ENCODE peak calls at places on chromosome 19, in eight cellular contexts. A, J, V, D, H, M, G and N are unnamed samples.

GRCh38 chr19:34988119-34988518 is 12.0 kb upstream of the GRAMD1A start:
- DNase-seq in J (no peak), V (no peak), G (no peak), D (no peak), M (no peak), A (no peak), H (no peak), N (no peak)

GRCh38 chr19:40217027-40217810 is 965 bp downstream of the TTC9B start:
- DNase-seq in H (no peak), G (no peak), D (peak), A (peak), V (peak), M (no peak), J (peak), N (peak)

GRCh38 chr19:3683405-3683865 is 16.8 kb downstream of the PIP5K1C start:
- DNase-seq in M (no peak), V (peak), G (no peak), H (no peak), A (no peak), D (peak), J (peak), N (no peak)

GRCh38 chr19:10836478-10837325 is 690 bp upstream of the TMED1 start:
- DNase-seq in J (no peak), G (no peak), D (peak), A (peak), H (no peak), V (peak), M (no peak), N (no peak)

GRCh38 chr19:33841685-33842084 is 45.0 kb downstream of the KCTD15 start:
- DNase-seq in V (no peak), J (no peak), A (no peak), M (no peak), G (no peak), D (no peak), H (no peak), N (no peak)

GRCh38 chr19:46660008-46660517 is 919 bp downstream of the DACT3 start:
- DNase-seq in J (no peak), G (no peak), H (no peak), M (no peak), V (peak), D (peak), A (peak), N (peak)

GRCh38 chr19:31140717-31141116 is 208.5 kb downstream of the TSHZ3 start:
- DNase-seq in J (no peak), G (no peak), H (no peak), D (no peak), M (peak), V (no peak), A (peak), N (no peak)

GRCh38 chr19:31113250-31113685 is 236.0 kb downstream of the TSHZ3 start:
- DNase-seq in D (no peak), H (no peak), M (peak), G (no peak), V (no peak), J (no peak), A (peak), N (no peak)

GRCh38 chr19:36256064-36256463 is 41.2 kb downstream of the ZNF146 start:
- DNase-seq in M (no peak), D (no peak), H (no peak), V (no peak), J (no peak), A (no peak), G (no peak), N (no peak)

GRCh38 chr19:49347835-49348234 is 12.6 kb downstream of the CD37 start:
- DNase-seq in J (no peak), M (peak), G (peak), H (no peak), A (peak), V (peak), D (peak), N (peak)
- TF ChIP-seq USF2 in J (peak), M (peak), G (peak), H (peak), A (peak), V (peak), D (peak), N (peak)

DNA sequence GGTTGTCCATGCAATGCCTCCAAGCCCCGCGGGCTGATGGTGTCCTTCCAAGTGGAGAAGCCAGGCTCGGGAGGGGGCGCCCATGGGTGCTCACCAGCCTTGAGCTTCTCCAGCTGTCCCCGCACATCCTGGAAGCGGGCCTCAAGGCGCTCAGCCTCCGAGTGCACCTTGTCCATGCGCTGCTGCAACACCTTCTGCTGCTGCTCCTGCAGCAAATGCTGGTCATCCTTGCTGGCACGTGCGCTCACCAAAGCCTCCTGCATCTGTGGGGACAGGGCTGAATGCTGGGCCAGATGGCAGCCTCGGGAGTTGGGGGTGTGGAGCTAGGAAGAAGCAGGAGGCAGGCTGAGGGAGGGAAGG is 22.8 kb upstream of the EMP3 start:
- DNase-seq in G (no peak), M (no peak), J (no peak), H (no peak), V (no peak), A (no peak), D (no peak), N (no peak)
- TF ChIP-seq USF2 in G (no peak), M (no peak), J (no peak), H (no peak), V (no peak), A (no peak), D (no peak), N (no peak)

DNA sequence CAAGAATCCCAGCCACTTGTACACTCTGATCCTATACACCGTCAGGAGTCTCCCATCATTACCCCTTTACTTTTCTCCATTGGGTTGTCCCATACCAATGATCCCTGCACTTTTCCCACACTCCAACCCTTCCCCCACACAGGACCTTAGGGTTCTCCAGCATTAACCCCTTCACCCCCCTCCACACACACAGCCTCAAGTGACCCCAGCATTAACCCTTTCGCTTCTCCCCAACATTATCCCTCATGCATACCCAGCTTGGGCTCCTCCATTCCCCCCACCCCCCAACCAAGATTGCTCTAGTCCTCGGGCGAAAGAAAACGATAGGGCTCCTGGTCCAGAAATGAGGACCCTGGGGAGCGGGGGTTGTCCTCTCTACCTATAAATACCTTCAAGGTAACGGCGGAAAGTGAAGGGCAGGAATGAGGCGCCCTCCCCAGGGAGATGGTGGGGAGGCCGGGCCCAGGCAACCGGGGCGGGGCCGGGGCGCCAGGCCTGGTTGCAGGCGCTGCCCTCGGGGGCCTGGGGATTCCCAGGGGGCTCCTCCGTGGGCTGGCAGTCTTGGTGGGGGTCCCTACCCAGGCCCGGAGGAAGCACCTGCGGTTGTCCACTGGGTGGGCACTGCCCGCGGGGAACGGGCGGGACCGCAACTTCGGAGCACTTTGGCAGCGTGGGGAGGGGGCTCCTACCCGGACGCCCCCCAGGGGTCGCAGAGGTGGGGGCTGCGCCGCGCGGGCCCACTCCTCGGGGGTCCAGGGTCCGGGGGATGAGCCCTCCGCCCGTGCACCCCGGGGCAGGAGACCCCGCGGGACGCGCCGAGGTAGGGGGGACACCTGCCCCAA is 757 bp downstream of the WIZ start:
- DNase-seq in H (no peak), M (no peak), G (no peak), J (no peak), D (peak), A (peak), V (no peak), N (peak)
- TF ChIP-seq USF2 in H (no peak), M (no peak), G (no peak), J (no peak), D (no peak), A (no peak), V (no peak), N (no peak)

GRCh38 chr19:2167896-2168618 is 4.3 kb downstream of the DOT1L start:
- DNase-seq in V (no peak), H (peak), D (no peak), M (peak), J (no peak), A (peak), G (peak), N (no peak)
- TF ChIP-seq USF2 in V (no peak), H (no peak), D (no peak), M (no peak), J (no peak), A (no peak), G (no peak), N (no peak)

GRCh38 chr19:2381151-2381822 is 21.2 kb downstream of the TMPRSS9 start:
- DNase-seq in J (no peak), M (peak), G (no peak), V (no peak), A (no peak), D (no peak), H (no peak), N (no peak)

GRCh38 chr19:2382530-2383222 is 22.6 kb downstream of the TMPRSS9 start:
- DNase-seq in G (no peak), V (no peak), A (no peak), H (no peak), M (no peak), D (no peak), J (no peak), N (no peak)

GRCh38 chr19:2389594-2389993 is 29.5 kb downstream of the TMPRSS9 start:
- DNase-seq in A (no peak), H (no peak), J (no peak), M (no peak), G (no peak), V (no peak), D (no peak), N (no peak)

GRCh38 chr19:2387367-2388288 is 27.6 kb downstream of the TMPRSS9 start:
- DNase-seq in M (no peak), H (no peak), V (no peak), D (no peak), A (no peak), G (no peak), J (no peak), N (no peak)

GRCh38 chr19:2385053-2385721 is 25.1 kb downstream of the TMPRSS9 start:
- DNase-seq in M (peak), G (peak), J (peak), A (peak), H (no peak), V (peak), D (peak), N (peak)
- TF ChIP-seq USF2 in M (no peak), G (no peak), J (no peak), A (no peak), H (no peak), V (no peak), D (no peak), N (no peak)

GRCh38 chr19:44579663-44580365 is 33.5 kb upstream of the IGSF23 start:
- DNase-seq in M (no peak), A (no peak), H (no peak), V (no peak), G (no peak), J (no peak), D (no peak), N (no peak)

GRCh38 chr19:44574201-44574950 is 39.0 kb upstream of the IGSF23 start:
- DNase-seq in D (no peak), A (no peak), V (no peak), M (no peak), J (no peak), H (no peak), G (no peak), N (no peak)

GRCh38 chr19:44575116-44575700 is 38.2 kb upstream of the IGSF23 start:
- DNase-seq in H (no peak), M (no peak), V (no peak), J (no peak), G (no peak), D (no peak), A (peak), N (no peak)

GRCh38 chr19:44577566-44577874 is 35.8 kb upstream of the IGSF23 start:
- DNase-seq in H (no peak), D (no peak), M (no peak), G (no peak), V (no peak), A (no peak), J (no peak), N (no peak)

GRCh38 chr19:44576843-44577565 is 36.4 kb upstream of the IGSF23 start:
- DNase-seq in M (peak), A (peak), G (peak), J (no peak), D (peak), H (no peak), V (peak), N (peak)
- TF ChIP-seq USF2 in M (no peak), A (no peak), G (no peak), J (no peak), D (no peak), H (no peak), V (no peak), N (no peak)

GRCh38 chr19:17211547-17212446 is 3.4 kb upstream of the USE1 start:
- DNase-seq in D (no peak), V (no peak), A (no peak), J (no peak), M (no peak), H (no peak), G (no peak), N (no peak)

GRCh38 chr19:17206736-17207581 is 8.2 kb upstream of the USE1 start:
- DNase-seq in D (no peak), J (no peak), A (no peak), M (no peak), H (no peak), G (no peak), V (no peak), N (no peak)

GRCh38 chr19:17210296-17210695 is 4.9 kb upstream of the USE1 start:
- DNase-seq in G (no peak), V (no peak), A (no peak), M (peak), H (no peak), J (no peak), D (no peak), N (no peak)

GRCh38 chr19:17205237-17206140 is 9.7 kb upstream of the USE1 start:
- DNase-seq in G (peak), D (peak), J (peak), H (no peak), M (peak), V (peak), A (peak), N (peak)

GRCh38 chr19:17209126-17210036 is 5.8 kb upstream of the USE1 start:
- DNase-seq in A (peak), J (peak), G (no peak), M (peak), V (peak), H (no peak), D (peak), N (peak)
- TF ChIP-seq USF2 in A (no peak), J (no peak), G (no peak), M (no peak), V (no peak), H (no peak), D (no peak), N (no peak)

DNA sequence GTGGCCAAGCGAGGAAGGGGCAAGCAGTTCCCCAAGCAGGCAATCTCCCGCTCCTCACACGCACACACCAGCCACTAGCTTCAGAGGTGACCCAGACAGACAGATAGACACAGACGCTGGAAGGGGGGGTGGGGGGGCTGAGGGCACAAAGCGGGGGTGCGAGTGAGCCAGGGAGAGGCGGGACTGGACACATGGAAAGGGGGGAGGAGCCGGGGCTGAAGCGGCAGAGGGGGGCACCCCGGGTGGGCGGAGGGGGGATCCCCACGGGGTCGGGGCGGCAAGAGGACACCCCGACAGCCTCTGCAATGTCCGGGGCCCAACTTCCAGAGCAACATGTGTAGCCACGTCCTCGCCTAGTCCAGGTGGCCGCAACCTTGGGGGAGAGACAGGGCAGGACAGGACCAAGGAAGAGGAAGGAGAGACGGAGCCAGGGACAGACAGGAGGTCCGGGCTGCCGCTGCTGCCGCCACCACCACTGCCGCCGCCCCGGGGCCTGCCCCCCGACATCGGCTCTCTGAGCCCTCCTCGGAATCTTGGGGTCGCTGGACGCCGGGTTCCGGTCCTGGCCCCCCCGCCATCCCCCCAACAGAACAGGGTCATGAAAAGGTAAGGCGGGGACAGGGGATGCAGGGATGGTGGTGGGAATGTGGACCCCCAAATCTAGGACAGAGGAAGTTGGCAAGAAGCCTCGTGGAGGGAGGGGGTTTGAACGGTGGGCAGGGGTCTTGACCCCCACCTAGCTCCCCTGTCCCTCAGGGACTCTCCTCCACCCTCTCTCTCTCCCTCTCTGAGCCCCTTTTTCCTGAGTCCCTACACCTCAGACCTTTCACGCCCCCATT is 1.1 kb downstream of the GRIN2D start:
- DNase-seq in J (no peak), G (no peak), A (peak), D (no peak), H (no peak), M (no peak), V (no peak), N (no peak)
- TF ChIP-seq USF2 in J (no peak), G (no peak), A (no peak), D (no peak), H (no peak), M (no peak), V (no peak), N (no peak)

GRCh38 chr19:32233885-32234284 is 111.5 kb upstream of the ZNF507 start:
- DNase-seq in V (no peak), H (no peak), G (no peak), M (no peak), A (no peak), J (no peak), D (no peak), N (no peak)
- TF ChIP-seq USF2 in V (no peak), H (no peak), G (no peak), M (no peak), A (no peak), J (no peak), D (no peak), N (no peak)